ENCODE peak calls at places on chromosomes 1 and 21, in eight cellular contexts. M is thyroid gland, U is A549, F is prostate gland, K is adrenal gland, S is heart left ventricle, I is transverse colon, W is sigmoid colon. C is an unnamed sample.

GRCh38 chr1:30090421-30090820 is 633.0 kb downstream of the MATN1 start:
- DNase-seq in M (no peak), U (no peak), F (no peak), K (no peak), S (no peak), I (no peak), W (no peak), C (no peak)

GRCh38 chr1:68145418-68146126 is 86.8 kb downstream of the WLS start:
- DNase-seq in M (peak), U (no peak), F (peak), K (no peak), S (no peak), I (peak), W (no peak), C (no peak)

GRCh38 chr1:2638466-2639115 is 5.8 kb upstream of the MMEL1 start:
- DNase-seq in M (no peak), U (no peak), F (no peak), K (peak), S (no peak), I (no peak), W (peak), C (no peak)

GRCh38 chr21:31447477-31447876 is 103.4 kb upstream of the TIAM1 start:
- DNase-seq in M (no peak), U (no peak), F (no peak), K (no peak), S (no peak), I (no peak), W (peak), C (no peak)

GRCh38 chr1:8595919-8596318 is 221.5 kb downstream of the RERE start:
- DNase-seq in M (peak), U (no peak), F (no peak), K (no peak), S (no peak), I (no peak), W (no peak), C (no peak)

GRCh38 chr1:28099050-28099769 is 10.8 kb upstream of the EYA3 start:
- DNase-seq in M (no peak), U (peak), F (no peak), K (no peak), S (peak), I (no peak), W (no peak), C (no peak)

GRCh38 chr1:50930965-50931737 is 28.9 kb downstream of the FAF1 start:
- DNase-seq in M (no peak), U (no peak), F (no peak), K (no peak), S (no peak), I (no peak), W (no peak), C (no peak)

GRCh38 chr1:236301958-236302335 is 20.2 kb upstream of the ERO1B start:
- DNase-seq in M (peak), U (no peak), F (no peak), K (no peak), S (no peak), I (no peak), W (no peak), C (no peak)

GRCh38 chr1:212607206-212607923 is 1.2 kb upstream of the ATF3 start:
- DNase-seq in M (peak), U (no peak), F (peak), K (no peak), S (peak), I (peak), W (peak), C (no peak)

GRCh38 chr21:45067462-45068285 is 6.7 kb upstream of the ADARB1 start:
- DNase-seq in M (no peak), U (no peak), F (no peak), K (no peak), S (no peak), I (no peak), W (no peak), C (no peak)

GRCh38 chr1:246503341-246503740 is 3.7 kb downstream of the SMYD3 start:
- DNase-seq in M (no peak), U (peak), F (peak), K (peak), S (no peak), I (no peak), W (no peak), C (no peak)

DNA sequence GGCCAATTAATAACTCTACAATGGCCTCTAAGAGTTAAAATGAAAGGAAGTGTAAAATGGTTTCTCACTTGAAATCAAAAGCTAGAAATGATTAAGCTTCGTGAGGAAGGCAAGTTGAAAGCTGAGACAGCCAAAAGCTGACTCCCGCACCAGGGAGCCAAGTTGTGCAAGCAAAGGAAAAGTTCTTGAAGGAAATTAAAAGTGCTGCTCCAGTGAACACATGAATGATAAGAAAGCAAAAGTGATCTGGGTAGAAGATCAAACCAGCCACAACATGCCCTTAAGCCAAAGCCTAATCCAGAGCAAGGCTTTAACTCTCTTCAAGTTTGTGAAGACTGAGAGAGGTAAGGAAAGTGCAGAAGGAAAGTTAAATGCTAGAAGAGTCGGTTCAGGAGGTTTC is 22.7 kb downstream of the CYYR1 start:
- DNase-seq in M (no peak), U (no peak), F (no peak), K (no peak), S (no peak), I (no peak), W (no peak), C (no peak)
- TF ChIP-seq POLR2A in M (no peak), U (no peak), F (no peak), K (no peak), S (no peak), I (no peak), W (no peak), C (no peak)

GRCh38 chr1:167516404-167517388 is 1.6 kb downstream of the CD247 start:
- DNase-seq in M (no peak), U (no peak), F (no peak), K (no peak), S (no peak), I (no peak), W (no peak), C (no peak)

GRCh38 chr1:167520711-167521206 is 2.4 kb upstream of the CD247 start:
- DNase-seq in M (no peak), U (peak), F (no peak), K (no peak), S (no peak), I (no peak), W (no peak), C (no peak)

GRCh38 chr1:167517535-167518330 is 596 bp downstream of the CD247 start:
- DNase-seq in M (no peak), U (no peak), F (no peak), K (peak), S (no peak), I (peak), W (no peak), C (peak)

GRCh38 chr1:167515893-167516321 is 2.4 kb downstream of the CD247 start:
- DNase-seq in M (no peak), U (no peak), F (no peak), K (no peak), S (no peak), I (no peak), W (no peak), C (no peak)

GRCh38 chr1:167518331-167518700 is at the start of gene CD247:
- DNase-seq in M (no peak), U (no peak), F (no peak), K (no peak), S (no peak), I (peak), W (no peak), C (no peak)
- TF ChIP-seq POLR2A in M (no peak), U (no peak), F (no peak), K (no peak), S (no peak), I (peak), W (no peak), C (no peak)

GRCh38 chr1:161033751-161034150 is 5.0 kb downstream of the TSTD1 start:
- DNase-seq in M (no peak), U (no peak), F (no peak), K (no peak), S (no peak), I (no peak), W (no peak), C (no peak)

GRCh38 chr1:161037661-161038522 is 872 bp downstream of the TSTD1 start:
- DNase-seq in M (peak), U (no peak), F (peak), K (no peak), S (no peak), I (peak), W (no peak), C (no peak)

GRCh38 chr1:161039546-161039945 is 782 bp upstream of the TSTD1 start:
- DNase-seq in M (no peak), U (no peak), F (no peak), K (no peak), S (no peak), I (no peak), W (no peak), C (no peak)

GRCh38 chr1:161039154-161039545 is 386 bp upstream of the TSTD1 start:
- DNase-seq in M (no peak), U (no peak), F (no peak), K (no peak), S (no peak), I (no peak), W (no peak), C (no peak)

DNA sequence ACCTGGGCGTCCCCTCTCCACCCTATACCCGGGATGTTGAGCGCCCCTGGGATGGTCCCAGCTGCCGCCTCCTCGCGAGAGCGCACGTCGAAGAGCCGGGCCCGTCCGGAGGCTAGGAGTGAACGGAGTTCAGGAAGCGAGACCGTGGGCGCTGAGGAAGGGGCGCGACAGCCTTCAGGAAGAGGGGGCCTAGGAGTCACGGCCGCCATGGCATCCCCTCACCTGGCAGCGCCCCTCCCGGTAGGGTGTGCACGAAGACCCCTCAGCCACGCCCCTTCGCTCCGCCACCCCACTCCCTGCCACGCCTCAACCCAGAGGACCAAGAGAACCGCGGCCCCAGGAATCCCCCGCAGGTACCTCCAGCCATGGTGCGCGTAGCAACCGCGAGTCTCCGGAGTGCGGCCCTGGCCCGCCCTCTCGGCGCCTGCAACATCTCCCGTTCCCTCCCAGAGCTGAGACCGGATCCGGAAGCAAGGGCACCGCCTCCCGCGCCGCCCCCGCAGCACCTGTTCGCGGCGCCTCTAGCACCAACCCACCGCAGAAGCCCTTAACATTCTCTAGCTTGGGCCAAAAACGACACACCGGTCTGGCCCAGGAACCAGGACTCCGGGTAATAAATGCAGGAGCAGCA is at the start of gene TSTD1:
- DNase-seq in M (peak), U (no peak), F (peak), K (peak), S (peak), I (peak), W (no peak), C (no peak)
- TF ChIP-seq POLR2A in M (peak), U (no peak), F (peak), K (no peak), S (no peak), I (peak), W (no peak), C (no peak)

DNA sequence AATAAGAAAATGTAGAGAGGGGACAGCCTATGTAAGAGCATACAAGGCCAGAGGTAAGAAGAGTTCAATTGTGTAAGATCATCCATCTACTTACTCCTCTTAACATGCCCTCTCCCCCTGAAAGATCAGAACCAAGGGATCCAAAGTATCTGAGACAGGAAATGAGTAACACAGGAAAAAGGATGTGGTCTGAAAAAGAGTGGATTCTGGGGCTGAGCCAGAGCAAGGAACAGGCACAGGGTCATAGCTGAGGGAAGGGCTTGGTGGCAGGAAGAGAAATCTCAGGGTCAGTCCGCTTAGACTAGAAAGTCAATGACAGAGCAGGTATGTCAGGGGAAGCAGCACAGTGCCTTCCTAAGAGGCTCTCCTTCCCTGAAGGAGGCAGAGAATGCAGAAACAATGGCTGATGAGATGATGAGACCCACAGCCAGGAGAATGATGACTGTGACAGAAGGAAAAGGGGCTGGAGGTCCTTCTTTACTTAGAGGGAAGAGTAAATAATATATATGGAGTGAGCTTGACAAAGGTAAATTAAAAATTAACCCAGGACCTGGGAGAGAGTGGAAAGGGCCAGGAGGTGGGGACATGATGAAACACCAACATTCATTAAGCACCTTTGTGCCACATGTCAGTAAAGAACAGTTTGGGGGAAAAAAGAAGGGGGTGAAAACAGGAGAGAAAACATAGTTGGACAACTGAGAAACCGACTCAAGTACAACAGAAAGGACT is 26.2 kb upstream of the A3GALT2 start:
- DNase-seq in M (peak), U (peak), F (no peak), K (peak), S (no peak), I (peak), W (peak), C (peak)
- TF ChIP-seq POLR2A in M (peak), U (no peak), F (peak), K (peak), S (no peak), I (peak), W (peak), C (peak)

GRCh38 chr21:30255679-30256078 is 27.1 kb downstream of the KRTAP24-1 start:
- DNase-seq in M (no peak), U (no peak), F (no peak), K (no peak), S (no peak), I (no peak), W (no peak), C (no peak)
- TF ChIP-seq POLR2A in M (no peak), U (no peak), F (no peak), K (no peak), S (no peak), I (no peak), W (no peak), C (no peak)

GRCh38 chr1:111658622-111659021 is 39.0 kb downstream of the RAP1A start:
- DNase-seq in M (no peak), U (no peak), F (no peak), K (no peak), S (no peak), I (no peak), W (no peak), C (no peak)

GRCh38 chr1:111656093-111657017 is 36.8 kb downstream of the RAP1A start:
- DNase-seq in M (peak), U (peak), F (peak), K (peak), S (no peak), I (peak), W (no peak), C (peak)

GRCh38 chr1:111654839-111655238 is 35.2 kb downstream of the RAP1A start:
- DNase-seq in M (no peak), U (no peak), F (no peak), K (no peak), S (no peak), I (no peak), W (no peak), C (no peak)

GRCh38 chr1:111665527-111665926 is 45.9 kb downstream of the RAP1A start:
- DNase-seq in M (no peak), U (no peak), F (no peak), K (no peak), S (no peak), I (no peak), W (no peak), C (no peak)

GRCh38 chr1:111660204-111661150 is 40.9 kb downstream of the RAP1A start:
- DNase-seq in M (no peak), U (no peak), F (no peak), K (no peak), S (no peak), I (no peak), W (no peak), C (no peak)
- TF ChIP-seq POLR2A in M (no peak), U (no peak), F (no peak), K (no peak), S (no peak), I (no peak), W (no peak), C (no peak)

GRCh38 chr1:177343445-177343844 is 172.7 kb downstream of the BRINP2 start:
- DNase-seq in M (no peak), U (no peak), F (no peak), K (no peak), S (no peak), I (no peak), W (no peak), C (no peak)
- TF ChIP-seq POLR2A in M (no peak), U (no peak), F (no peak), K (no peak), S (no peak), I (no peak), W (no peak), C (no peak)

DNA sequence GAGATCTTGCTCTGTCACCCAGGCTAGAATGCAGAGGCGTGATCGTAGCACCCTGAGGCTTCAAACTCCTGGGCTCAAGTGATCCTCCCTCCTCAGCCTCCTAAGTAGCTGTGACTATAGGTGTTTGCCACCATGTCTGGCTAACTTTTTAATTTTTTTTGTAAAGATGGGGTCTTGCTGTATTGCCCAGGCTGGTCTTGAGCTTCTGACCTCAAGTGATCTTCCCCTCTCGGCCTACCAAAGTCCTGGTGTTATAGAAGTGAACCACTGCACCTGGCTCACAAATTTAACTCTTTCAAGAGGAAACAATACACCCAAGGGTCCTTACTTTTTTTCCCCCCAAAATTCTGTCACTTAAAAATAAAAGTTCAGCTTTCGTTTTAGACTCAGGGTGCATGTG is 62.3 kb downstream of the GALNT2 start:
- DNase-seq in M (no peak), U (no peak), F (no peak), K (no peak), S (no peak), I (no peak), W (no peak), C (no peak)
- TF ChIP-seq POLR2A in M (no peak), U (no peak), F (no peak), K (no peak), S (no peak), I (no peak), W (no peak), C (no peak)